ENCODE peak calls at places on chromosomes 5 and 9, in ten cellular contexts. O is neural progenitor cell, L is transverse colon, P is HCT116, I is osteoblast, Z is cardiac fibroblast, A is astrocyte of the spinal cord, G is stomach, N is AG10803, H is uterus. M is an unnamed sample.

GRCh38 chr9:136901516-136902258 is 15.4 kb downstream of the TRAF2 start:
- DNase-seq in H (no peak), P (peak), O (no peak), N (peak), Z (peak), A (peak), I (peak), L (peak), G (peak), M (peak)

GRCh38 chr5:175814676-175815075 is 56.7 kb upstream of the CPLX2 start:
- DNase-seq in A (peak), P (peak), L (no peak), N (peak), O (no peak), G (no peak), H (no peak), Z (peak), I (peak), M (no peak)

GRCh38 chr9:26863074-26863473 is 29.5 kb downstream of the CAAP1 start:
- DNase-seq in N (peak), H (no peak), P (no peak), L (no peak), I (no peak), G (no peak), Z (peak), A (peak), O (peak), M (no peak)

GRCh38 chr5:17398439-17398838 is 99.6 kb upstream of the TAF11L2 start:
- DNase-seq in Z (peak), N (peak), L (no peak), I (no peak), O (no peak), A (peak), P (no peak), G (no peak), H (no peak), M (no peak)

GRCh38 chr9:111851536-111851935 is 45.1 kb upstream of the UGCG start:
- DNase-seq in G (no peak), H (no peak), O (no peak), P (peak), A (peak), I (no peak), N (no peak), Z (peak), L (no peak), M (no peak)

GRCh38 chr9:134026561-134026960 is 1.3 kb downstream of the BRD3OS start:
- DNase-seq in O (peak), N (no peak), L (peak), G (no peak), A (no peak), I (peak), Z (no peak), H (no peak), P (no peak), M (no peak)

GRCh38 chr9:673966-674526 is 167.5 kb upstream of the DMRT1 start:
- DNase-seq in A (no peak), P (no peak), N (no peak), Z (no peak), H (no peak), L (no peak), O (peak), G (no peak), I (no peak), M (no peak)

GRCh38 chr9:120413121-120414048 is 166.6 kb downstream of the CDK5RAP2 start:
- DNase-seq in Z (no peak), P (no peak), O (peak), H (no peak), I (no peak), A (no peak), N (no peak), L (no peak), G (no peak), M (no peak)

GRCh38 chr5:62029303-62029702 is 276.7 kb upstream of the KIF2A start:
- DNase-seq in P (no peak), I (no peak), H (no peak), G (no peak), Z (peak), L (no peak), A (no peak), N (peak), O (no peak), M (no peak)

GRCh38 chr9:13382595-13382994 is 103.1 kb upstream of the MPDZ start:
- DNase-seq in N (no peak), H (no peak), O (no peak), G (no peak), L (no peak), Z (no peak), P (no peak), I (no peak), A (no peak), M (no peak)

GRCh38 chr9:110330484-110331115 is 7.1 kb downstream of the TXNDC8 start:
- DNase-seq in O (no peak), A (peak), Z (peak), G (no peak), I (no peak), P (no peak), N (peak), H (no peak), L (no peak), M (no peak)

GRCh38 chr5:173680660-173681242 is 64.3 kb upstream of the BOD1 start:
- DNase-seq in O (no peak), L (no peak), P (no peak), Z (no peak), A (no peak), H (no peak), G (no peak), N (no peak), I (no peak), M (no peak)

GRCh38 chr9:34072868-34073590 is 24.3 kb upstream of the UBAP2 start:
- DNase-seq in L (peak), N (peak), A (peak), H (peak), I (peak), G (peak), P (no peak), Z (peak), O (no peak), M (peak)

GRCh38 chr9:78021692-78022091 is 9.9 kb downstream of the GNAQ start:
- DNase-seq in O (peak), I (no peak), G (peak), A (peak), L (peak), N (no peak), P (no peak), H (no peak), Z (peak), M (no peak)

GRCh38 chr5:99037668-99038067 is 108.9 kb upstream of the CHD1 start:
- DNase-seq in I (no peak), A (no peak), L (peak), N (no peak), H (no peak), G (peak), P (no peak), Z (no peak), O (no peak), M (no peak)

GRCh38 chr5:77322406-77322805 is 111.9 kb downstream of the PDE8B start:
- DNase-seq in H (no peak), I (no peak), Z (no peak), G (no peak), A (peak), O (no peak), L (no peak), P (no peak), N (no peak), M (no peak)

GRCh38 chr9:117783828-117784227 is 79.6 kb downstream of the TLR4 start:
- DNase-seq in I (no peak), O (no peak), Z (no peak), L (peak), G (peak), A (no peak), N (no peak), H (no peak), P (no peak), M (no peak)

GRCh38 chr5:389891-390290 is 53.1 kb upstream of the EXOC3 start:
- DNase-seq in N (no peak), A (no peak), G (no peak), I (no peak), O (no peak), Z (no peak), H (no peak), P (no peak), L (no peak), M (peak)

GRCh38 chr5:154422298-154422697 is 23.5 kb upstream of the SAP30L start:
- DNase-seq in O (no peak), I (no peak), P (no peak), H (no peak), N (no peak), G (no peak), L (no peak), Z (no peak), A (no peak), M (no peak)

GRCh38 chr9:111728617-111729366 is 65.9 kb downstream of the SHOC1 start:
- DNase-seq in Z (peak), I (no peak), N (peak), G (no peak), L (no peak), O (no peak), P (peak), A (peak), H (no peak), M (no peak)

GRCh38 chr5:80474929-80475328 is 13.0 kb upstream of the FAM151B start:
- DNase-seq in A (no peak), O (no peak), Z (no peak), I (no peak), G (no peak), L (no peak), P (no peak), H (no peak), N (no peak), M (no peak)

GRCh38 chr9:37984672-37985611 is 81.0 kb upstream of the SLC25A51 start:
- DNase-seq in G (no peak), H (no peak), A (peak), I (peak), P (no peak), O (peak), L (peak), Z (peak), N (peak), M (no peak)

GRCh38 chr5:10306114-10306513 is 1.6 kb downstream of the CMBL start:
- DNase-seq in I (no peak), P (no peak), L (peak), G (no peak), A (no peak), H (no peak), Z (no peak), N (no peak), O (no peak), M (no peak)
- H3K4me3 ChIP-seq in I (peak), P (no peak), L (no peak), G (no peak), A (peak), H (no peak), Z (no peak), N (no peak), O (peak), M (no peak)

DNA sequence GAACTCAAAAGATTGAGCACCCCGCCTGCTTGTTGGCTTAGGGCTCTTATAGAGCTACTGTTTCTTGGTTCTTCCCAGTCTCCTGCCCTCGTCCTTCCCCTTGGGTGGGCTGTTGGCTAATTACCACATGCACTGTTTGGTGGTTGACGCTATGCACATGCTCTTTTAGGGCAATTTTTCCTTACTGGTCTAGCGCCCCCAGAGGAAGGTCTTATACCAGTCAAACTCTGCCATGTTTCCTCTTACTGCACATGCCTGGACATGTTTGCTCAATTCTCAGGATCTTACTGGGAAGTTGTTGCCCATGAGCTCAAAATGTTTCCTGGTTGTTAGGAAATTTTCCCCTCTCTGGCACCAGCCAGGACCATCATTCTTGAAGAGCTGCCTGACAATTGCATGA is 101.9 kb downstream of the SLC28A3 start:
- DNase-seq in I (no peak), G (no peak), P (peak), L (no peak), Z (peak), H (no peak), A (no peak), N (peak), O (no peak), M (no peak)
- TF ChIP-seq CTCF in I (no peak), G (no peak), P (peak), L (no peak), Z (peak), H (no peak), A (peak), N (peak), O (peak), M (no peak)

DNA sequence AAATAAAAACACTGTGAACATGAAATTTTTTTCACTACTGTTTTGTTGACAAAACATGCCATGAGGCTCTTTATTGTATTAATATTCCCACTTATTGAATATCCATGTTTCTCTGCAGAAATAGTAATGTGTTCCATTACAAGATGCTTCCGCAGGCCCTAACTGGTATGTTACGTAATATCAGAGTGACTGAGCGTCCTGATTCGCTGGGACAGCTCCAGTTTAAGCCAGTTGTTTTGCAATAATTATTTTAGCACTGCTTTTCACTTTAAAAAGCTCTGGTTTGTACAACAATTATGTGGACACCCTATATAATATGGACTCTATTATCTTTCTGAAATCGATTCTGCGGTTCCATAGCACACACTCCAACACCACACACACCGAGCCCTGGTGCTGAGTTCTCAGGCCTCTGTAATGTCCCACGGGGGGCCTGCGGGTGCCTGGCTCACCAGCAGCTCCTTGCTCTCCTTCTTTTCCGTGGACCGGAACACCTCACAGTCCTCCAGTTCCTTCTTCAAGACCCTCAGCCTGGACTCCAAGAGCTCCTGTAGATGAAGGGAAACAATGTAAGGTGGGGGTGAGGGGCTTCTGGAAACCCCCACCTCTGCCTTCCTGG is 1.8 kb downstream of the TRIM7 start:
- DNase-seq in G (no peak), P (no peak), A (no peak), H (no peak), L (no peak), O (no peak), I (peak), Z (peak), N (peak), M (no peak)
- H3K4me3 ChIP-seq in G (peak), P (peak), A (no peak), H (no peak), L (no peak), O (peak), I (no peak), Z (no peak), N (peak), M (no peak)

GRCh38 chr9:113316032-113316431 is 12.9 kb upstream of the RNF183 start:
- DNase-seq in N (no peak), Z (no peak), A (no peak), H (no peak), L (no peak), I (no peak), P (no peak), G (no peak), O (peak), M (no peak)
- TF ChIP-seq CTCF in N (no peak), Z (no peak), A (no peak), H (no peak), L (no peak), I (no peak), P (no peak), G (no peak), O (no peak), M (no peak)

DNA sequence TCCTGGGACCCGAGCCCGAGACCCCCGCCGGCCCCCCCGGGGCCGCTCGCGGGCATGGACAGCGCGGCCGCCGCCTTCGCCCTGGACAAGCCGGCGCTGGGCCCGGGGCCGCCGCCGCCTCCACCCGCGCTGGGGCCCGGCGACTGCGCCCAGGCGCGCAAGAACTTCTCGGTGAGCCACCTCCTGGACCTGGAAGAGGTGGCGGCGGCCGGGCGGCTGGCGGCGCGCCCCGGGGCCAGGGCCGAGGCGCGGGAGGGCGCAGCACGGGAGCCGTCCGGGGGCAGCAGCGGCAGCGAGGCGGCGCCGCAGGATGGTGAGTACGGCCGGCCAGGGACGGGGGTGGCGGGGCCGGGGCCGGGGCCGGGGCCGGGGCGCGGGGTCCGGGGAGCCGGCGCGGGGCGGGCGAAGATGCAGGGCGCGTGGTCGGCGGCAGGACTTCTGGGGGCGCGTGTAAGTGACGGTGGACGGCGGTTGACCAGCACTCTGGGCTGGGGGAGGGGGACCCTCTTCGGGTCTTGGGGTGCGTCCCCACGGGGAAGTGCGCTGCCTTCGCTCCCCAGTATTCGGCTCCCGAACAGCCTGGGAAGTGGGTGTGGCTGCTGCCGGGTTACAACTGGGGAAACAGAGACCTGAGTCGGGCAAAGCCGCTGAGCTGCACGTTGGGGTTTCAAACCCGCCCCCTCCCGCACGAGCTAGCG is 516 bp downstream of the PRRX2 start:
- DNase-seq in O (peak), P (no peak), Z (no peak), L (no peak), G (no peak), I (peak), H (no peak), A (no peak), N (no peak), M (no peak)
- H3K4me3 ChIP-seq in O (peak), P (peak), Z (no peak), L (no peak), G (peak), I (peak), H (peak), A (peak), N (peak), M (peak)

GRCh38 chr5:145908206-145908945 is 28.0 kb upstream of the SH3RF2 start:
- DNase-seq in O (peak), G (no peak), N (no peak), P (peak), Z (no peak), I (no peak), A (no peak), L (no peak), H (no peak), M (no peak)
- TF ChIP-seq CTCF in O (peak), G (no peak), N (peak), P (peak), Z (peak), I (no peak), A (peak), L (peak), H (no peak), M (no peak)

GRCh38 chr5:142319105-142319504 is 5.7 kb downstream of the SPRY4 start:
- DNase-seq in A (peak), O (no peak), I (no peak), Z (peak), G (no peak), H (no peak), P (no peak), L (no peak), N (peak), M (no peak)
- H3K4me3 ChIP-seq in A (peak), O (no peak), I (peak), Z (no peak), G (peak), H (no peak), P (no peak), L (no peak), N (peak), M (no peak)

GRCh38 chr5:179187229-179187678 is 127.1 kb downstream of the ZNF354C start:
- DNase-seq in O (no peak), H (no peak), Z (no peak), G (no peak), I (peak), N (no peak), P (no peak), L (no peak), A (no peak), M (no peak)
- TF ChIP-seq CTCF in O (peak), H (no peak), Z (peak), G (no peak), I (no peak), N (no peak), P (peak), L (no peak), A (no peak), M (no peak)

GRCh38 chr5:6484446-6484845 is 35.8 kb downstream of the UBE2QL1 start:
- DNase-seq in O (no peak), P (no peak), L (no peak), N (no peak), A (no peak), H (no peak), G (peak), I (no peak), Z (no peak), M (no peak)

GRCh38 chr5:6484899-6485298 is 36.2 kb downstream of the UBE2QL1 start:
- DNase-seq in O (no peak), Z (no peak), P (no peak), A (no peak), G (peak), H (no peak), L (no peak), N (no peak), I (no peak), M (no peak)

GRCh38 chr5:6482735-6483134 is 34.1 kb downstream of the UBE2QL1 start:
- DNase-seq in O (no peak), H (no peak), I (no peak), P (no peak), A (no peak), G (peak), N (no peak), Z (no peak), L (no peak), M (no peak)

GRCh38 chr5:6485441-6485840 is 36.8 kb downstream of the UBE2QL1 start:
- DNase-seq in H (no peak), L (no peak), N (no peak), P (no peak), Z (no peak), G (no peak), O (no peak), I (no peak), A (no peak), M (no peak)

DNA sequence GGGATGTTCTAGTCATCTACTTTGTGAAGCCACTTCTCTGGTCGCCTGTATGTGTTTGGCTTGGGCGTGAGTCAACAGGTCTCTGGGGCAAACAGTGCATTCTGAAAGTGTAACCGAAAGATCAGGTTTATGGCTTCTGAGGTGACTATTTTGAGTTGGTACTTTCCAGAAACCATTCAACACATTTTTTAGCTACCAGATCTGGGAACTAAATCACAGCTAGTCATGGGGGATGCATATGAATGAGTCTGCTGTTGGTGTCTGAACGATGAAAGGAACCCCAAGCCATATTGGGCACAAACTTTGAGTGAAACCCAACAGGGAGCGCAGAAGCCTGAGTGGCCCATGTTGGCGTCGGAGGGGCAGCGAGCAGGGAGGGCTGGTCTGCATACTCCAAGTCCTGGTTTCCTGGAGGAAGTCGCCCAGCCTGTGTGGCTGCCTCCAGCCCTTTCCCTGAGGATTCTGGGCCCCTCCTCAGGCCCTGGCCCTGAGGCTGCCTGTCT is 35.3 kb downstream of the UBE2QL1 start:
- DNase-seq in O (no peak), H (no peak), P (no peak), I (no peak), Z (no peak), L (peak), A (no peak), G (peak), N (no peak), M (no peak)
- H3K4me3 ChIP-seq in O (no peak), H (no peak), P (no peak), I (no peak), Z (no peak), L (no peak), A (no peak), G (no peak), N (no peak), M (no peak)

GRCh38 chr5:157564149-157564711 is 11.3 kb downstream of the ADAM19 start:
- DNase-seq in O (no peak), A (no peak), N (no peak), G (no peak), P (no peak), I (peak), Z (no peak), L (no peak), H (no peak), M (no peak)
- TF ChIP-seq CTCF in O (no peak), A (peak), N (no peak), G (no peak), P (no peak), I (no peak), Z (no peak), L (no peak), H (no peak), M (no peak)